ENCODE peak calls at places on chromosomes 12 and 14, in nine cellular contexts. F is smooth muscle cell of the brain vasculature; I is ovary; R is activated T-helper 1 cell treated with anti-CD3 and anti-CD28 coated beads, Interleukin-2, amount 50 U/mL, for 16 hours; L is WTC11; V is AG04449; Z is iris pigment epithelial cell; D is psoas muscle; G is stimulated activated CD8-positive, alpha-beta memory T cell treated with anti-CD3 and anti-CD28 coated beads, Interleukin-4, amount 100 ng/mL, for 48 hours. U is an unnamed sample.

GRCh38 chr14:24297190-24297964 is 2.2 kb downstream of the DHRS1 start:
- DNase-seq in F (no peak), I (no peak), R (no peak), L (no peak), V (no peak), Z (no peak), D (no peak), G (no peak), U (no peak)

GRCh38 chr14:49861581-49861922 is 9.0 kb upstream of the NEMF start:
- DNase-seq in F (peak; percentile 44), I (peak; percentile 72), R (peak; percentile 28), L (peak; percentile 43), V (peak; percentile 73), Z (peak; percentile 79), D (peak; percentile 59), G (peak; percentile 75), U (peak; percentile 70)

GRCh38 chr12:14442221-14442881 is 76.9 kb downstream of the ATF7IP start:
- DNase-seq in F (no peak), I (no peak), R (no peak), L (no peak), V (no peak), Z (peak; percentile 44), D (no peak), G (no peak), U (no peak)

GRCh38 chr12:52514471-52515318 is 5.5 kb downstream of the KRT5 start:
- DNase-seq in F (no peak), I (no peak), R (no peak), L (no peak), V (no peak), Z (no peak), D (no peak), G (no peak), U (peak; percentile 60)

GRCh38 chr12:56271031-56271430 is 4.3 kb downstream of the COQ10A start:
- DNase-seq in F (no peak), I (no peak), R (no peak), L (no peak), V (no peak), Z (peak; percentile 52), D (no peak), G (no peak), U (no peak)

GRCh38 chr14:56237398-56237797 is 119.2 kb downstream of the PELI2 start:
- DNase-seq in F (no peak), I (no peak), R (no peak), L (no peak), V (no peak), Z (no peak), D (no peak), G (no peak), U (no peak)

GRCh38 chr14:75182820-75183219 is 6.4 kb upstream of the TMED10 start:
- DNase-seq in F (peak; percentile 24), I (no peak), R (no peak), L (no peak), V (no peak), Z (peak; percentile 81), D (no peak), G (no peak), U (no peak)

GRCh38 chr14:75222208-75222701 is 45.8 kb upstream of the TMED10 start:
- DNase-seq in F (peak; percentile 33), I (no peak), R (no peak), L (no peak), V (peak; percentile 79), Z (peak; percentile 99), D (no peak), G (no peak), U (no peak)

GRCh38 chr14:49692191-49692757 is 646 bp upstream of the KLHDC1 start:
- DNase-seq in F (no peak), I (no peak), R (no peak), L (no peak), V (no peak), Z (no peak), D (no peak), G (no peak), U (no peak)

GRCh38 chr12:9935026-9935425 is 2.9 kb upstream of the CLEC2A start:
- DNase-seq in F (no peak), I (no peak), R (no peak), L (no peak), V (no peak), Z (no peak), D (no peak), G (no peak), U (no peak)

GRCh38 chr14:24984846-24985589 is 64.9 kb downstream of the STXBP6 start:
- DNase-seq in F (no peak), I (no peak), R (no peak), L (no peak), V (no peak), Z (peak; percentile 35), D (no peak), G (no peak), U (no peak)

GRCh38 chr14:35909675-35910074 is 83.5 kb downstream of the BRMS1L start:
- DNase-seq in F (no peak), I (no peak), R (no peak), L (no peak), V (no peak), Z (no peak), D (no peak), G (no peak), U (no peak)

GRCh38 chr12:101596172-101596571 is 1.4 kb downstream of the MYBPC1 start:
- DNase-seq in F (no peak), I (no peak), R (no peak), L (no peak), V (no peak), Z (no peak), D (no peak), G (no peak), U (no peak)

GRCh38 chr14:24032727-24033418 is 18.9 kb upstream of the CARMIL3 start:
- DNase-seq in F (no peak), I (no peak), R (no peak), L (no peak), V (peak; percentile 51), Z (peak; percentile 97), D (no peak), G (no peak), U (no peak)

GRCh38 chr12:107590369-107591094 is 95.1 kb upstream of the PWP1 start:
- DNase-seq in F (no peak), I (no peak), R (no peak), L (no peak), V (no peak), Z (no peak), D (no peak), G (no peak), U (no peak)

GRCh38 chr14:22821193-22822016 is 6.2 kb upstream of the SLC7A7 start:
- DNase-seq in F (no peak), I (no peak), R (no peak), L (no peak), V (no peak), Z (no peak), D (no peak), G (no peak), U (no peak)

GRCh38 chr14:90409209-90409730 is 12.4 kb downstream of the CALM1 start:
- DNase-seq in F (peak; percentile 84), I (peak; percentile 26), R (no peak), L (no peak), V (peak; percentile 92), Z (peak; percentile 98), D (peak; percentile 38), G (no peak), U (no peak)

GRCh38 chr14:58665773-58666500 is 28.2 kb downstream of the DACT1 start:
- DNase-seq in F (no peak), I (no peak), R (no peak), L (no peak), V (no peak), Z (no peak), D (no peak), G (no peak), U (no peak)

GRCh38 chr14:93987815-93988476 is 9.2 kb upstream of the CCDC197 start:
- DNase-seq in F (no peak), I (no peak), R (no peak), L (peak; percentile 20), V (no peak), Z (no peak), D (no peak), G (no peak), U (no peak)

GRCh38 chr12:6363330-6364036 is 11.9 kb downstream of the SCNN1A start:
- DNase-seq in F (no peak), I (peak; percentile 73), R (peak; percentile 55), L (peak; percentile 66), V (no peak), Z (peak; percentile 54), D (peak; percentile 83), G (peak; percentile 75), U (peak; percentile 85)

GRCh38 chr14:24430682-24431568 is 1.2 kb downstream of the KHNYN start:
- DNase-seq in F (no peak), I (peak; percentile 72), R (peak; percentile 38), L (peak; percentile 41), V (no peak), Z (peak; percentile 60), D (no peak), G (peak; percentile 81), U (no peak)

GRCh38 chr14:105848570-105848969 is 322.2 kb downstream of the TMEM121 start:
- DNase-seq in F (no peak), I (no peak), R (no peak), L (no peak), V (no peak), Z (no peak), D (no peak), G (no peak), U (no peak)

U was measured in sciatic nerve.